ENCODE peak calls at places on chromosomes 7 and 10, in five cellular contexts. U is caudate nucleus; O is GM10248; L is stimulated activated naive B cell treated with anti-CD40 and anti-IgM and Interleukin-4, amounts not matched to agents 10 μg/mL and 1 μg/mL and 100 μg/mL, for 72 hours; C is ELR. V is an unnamed sample.

GRCh38 chr10:110137142-110137545 is 70.3 kb upstream of the MXI1 start:
- DNase-seq in U (no peak), O (peak), L (no peak), C (peak), V (peak)

GRCh38 chr10:110364531-110364937 is 59.8 kb upstream of the SMNDC1 start:
- DNase-seq in U (peak), O (no peak), L (no peak), C (peak), V (no peak)

GRCh38 chr10:91340613-91341362 is 69.4 kb upstream of the HECTD2 start:
- DNase-seq in U (no peak), O (no peak), L (no peak), C (peak), V (no peak)

GRCh38 chr10:93218386-93218785 is 144.7 kb downstream of the CYP26A1 start:
- DNase-seq in U (no peak), O (no peak), L (no peak), C (no peak), V (no peak)

GRCh38 chr10:4279649-4280048 is 494.6 kb upstream of the KLF6 start:
- DNase-seq in U (no peak), O (no peak), L (no peak), C (no peak), V (no peak)

GRCh38 chr10:17622061-17622460 is 4.9 kb upstream of the HACD1 start:
- DNase-seq in U (no peak), O (no peak), L (no peak), C (no peak), V (no peak)

GRCh38 chr10:119981826-119982225 is 89.3 kb downstream of the SEC23IP start:
- DNase-seq in U (no peak), O (no peak), L (no peak), C (peak), V (no peak)

GRCh38 chr7:17184805-17185689 is 113.4 kb upstream of the AHR start:
- DNase-seq in U (no peak), O (no peak), L (no peak), C (peak), V (no peak)

GRCh38 chr7:11760372-11760771 is 71.6 kb downstream of the THSD7A start:
- DNase-seq in U (no peak), O (no peak), L (no peak), C (no peak), V (no peak)

GRCh38 chr7:13894956-13895355 is 94.5 kb downstream of the ETV1 start:
- DNase-seq in U (no peak), O (no peak), L (no peak), C (peak), V (no peak)

GRCh38 chr10:128470302-128470962 is 344.2 kb upstream of the MKI67 start:
- DNase-seq in U (no peak), O (no peak), L (no peak), C (no peak), V (no peak)

GRCh38 chr10:31147220-31147608 is 115.5 kb upstream of the ZNF438 start:
- DNase-seq in U (no peak), O (no peak), L (no peak), C (peak), V (no peak)

GRCh38 chr7:93147358-93147757 is 827 bp downstream of the SAMD9L start:
- DNase-seq in U (no peak), O (peak), L (peak), C (peak), V (peak)

GRCh38 chr7:129017933-129018538 is 36.9 kb downstream of the TNPO3 start:
- DNase-seq in U (no peak), O (peak), L (no peak), C (no peak), V (peak)

GRCh38 chr10:88017781-88018180 is 154.4 kb downstream of the PTEN start:
- DNase-seq in U (no peak), O (no peak), L (no peak), C (no peak), V (no peak)

GRCh38 chr7:137933270-137934017 is 68.4 kb downstream of the CREB3L2 start:
- DNase-seq in U (no peak), O (no peak), L (no peak), C (peak), V (no peak)

GRCh38 chr10:93245772-93246171 is 172.1 kb downstream of the CYP26A1 start:
- DNase-seq in U (no peak), O (no peak), L (no peak), C (no peak), V (no peak)

GRCh38 chr10:113126506-113127192 is 176.6 kb downstream of the TCF7L2 start:
- DNase-seq in U (no peak), O (peak), L (peak), C (peak), V (no peak)

GRCh38 chr10:79435271-79436065 is 10.0 kb downstream of the ZCCHC24 start:
- DNase-seq in U (no peak), O (no peak), L (no peak), C (peak), V (no peak)

GRCh38 chr7:80018941-80019808 is 115.5 kb upstream of the GNAI1 start:
- DNase-seq in U (no peak), O (peak), L (no peak), C (peak), V (no peak)

GRCh38 chr10:97647556-97647955 is 7.1 kb downstream of the PI4K2A start:
- DNase-seq in U (no peak), O (no peak), L (no peak), C (peak), V (no peak)

GRCh38 chr7:14340415-14341079 is 351.1 kb upstream of the ETV1 start:
- DNase-seq in U (no peak), O (no peak), L (no peak), C (no peak), V (no peak)

GRCh38 chr7:85095357-85095756 is 91.5 kb downstream of the SEMA3D start:
- DNase-seq in U (no peak), O (no peak), L (no peak), C (no peak), V (no peak)

GRCh38 chr7:455110-455928 is 64.3 kb downstream of the PDGFA start:
- DNase-seq in U (no peak), O (no peak), L (no peak), C (peak), V (no peak)

GRCh38 chr10:68049289-68050078 is 25.6 kb downstream of the HERC4 start:
- DNase-seq in U (no peak), O (no peak), L (no peak), C (no peak), V (no peak)